ENCODE peak calls at places on chromosomes 2 and 18, in six cellular contexts. D, Y, J, C, X and I are unnamed samples.

GRCh38 chr2:108594982-108595464 is 60.8 kb downstream of the LIMS1 start:
- DNase-seq in D (no peak), Y (no peak), J (no peak), C (peak), X (no peak), I (no peak)

GRCh38 chr18:51447351-51447896 is 249.9 kb upstream of the MEX3C start:
- DNase-seq in D (no peak), Y (no peak), J (no peak), C (no peak), X (no peak), I (no peak)

GRCh38 chr18:1383465-1383864 is 478.8 kb downstream of the ADCYAP1 start:
- DNase-seq in D (no peak), Y (no peak), J (no peak), C (no peak), X (no peak), I (no peak)

GRCh38 chr2:16581241-16581640 is 84.4 kb downstream of the CYRIA start:
- DNase-seq in D (no peak), Y (no peak), J (no peak), C (no peak), X (no peak), I (no peak)

GRCh38 chr2:134897932-134898331 is 20.7 kb upstream of the CCNT2 start:
- DNase-seq in D (no peak), Y (no peak), J (no peak), C (no peak), X (no peak), I (no peak)

GRCh38 chr2:219506802-219507554 is 7.3 kb upstream of the ASIC4 start:
- DNase-seq in D (no peak), Y (no peak), J (no peak), C (no peak), X (no peak), I (no peak)

GRCh38 chr2:217622205-217622621 is 380.6 kb downstream of the TNS1 start:
- DNase-seq in D (no peak), Y (peak), J (no peak), C (no peak), X (no peak), I (no peak)

GRCh38 chr2:160582481-160583161 is 89.0 kb upstream of the RBMS1 start:
- DNase-seq in D (no peak), Y (no peak), J (no peak), C (no peak), X (no peak), I (no peak)

GRCh38 chr2:180979086-180979934 is 1.1 kb upstream of the UBE2E3 start:
- DNase-seq in D (no peak), Y (no peak), J (no peak), C (no peak), X (no peak), I (no peak)

GRCh38 chr2:8986327-8986976 is 17.0 kb downstream of the MBOAT2 start:
- DNase-seq in D (no peak), Y (no peak), J (no peak), C (no peak), X (no peak), I (no peak)

GRCh38 chr2:238101891-238102841 is 2.0 kb downstream of the ESPNL start:
- DNase-seq in D (no peak), Y (peak), J (no peak), C (no peak), X (no peak), I (peak)

GRCh38 chr2:101818531-101819451 is 121.3 kb downstream of the MAP4K4 start:
- DNase-seq in D (no peak), Y (no peak), J (no peak), C (peak), X (no peak), I (no peak)

GRCh38 chr18:44423826-44424225 is 256.9 kb upstream of the SETBP1 start:
- DNase-seq in D (no peak), Y (no peak), J (no peak), C (no peak), X (no peak), I (no peak)

GRCh38 chr2:109028280-109028679 is 39.3 kb upstream of the EDAR start:
- DNase-seq in D (no peak), Y (no peak), J (no peak), C (no peak), X (no peak), I (no peak)

GRCh38 chr18:11518788-11519685 is 90.4 kb upstream of the SLC35G4 start:
- DNase-seq in D (no peak), Y (no peak), J (no peak), C (peak), X (peak), I (peak)

GRCh38 chr18:36265035-36265434 is 32.5 kb upstream of the FHOD3 start:
- DNase-seq in D (no peak), Y (no peak), J (no peak), C (no peak), X (no peak), I (no peak)

GRCh38 chr2:71813315-71813714 is 334.3 kb downstream of the CYP26B1 start:
- DNase-seq in D (no peak), Y (no peak), J (no peak), C (no peak), X (no peak), I (no peak)

GRCh38 chr2:173948198-173948597 is 17.0 kb downstream of the SP3 start:
- DNase-seq in D (no peak), Y (no peak), J (no peak), C (no peak), X (no peak), I (no peak)

GRCh38 chr2:195094330-195094729 is 562.7 kb upstream of the SLC39A10 start:
- DNase-seq in D (no peak), Y (no peak), J (no peak), C (peak), X (no peak), I (no peak)

GRCh38 chr2:97900806-97901205 is 94.9 kb downstream of the TMEM131 start:
- DNase-seq in D (no peak), Y (no peak), J (no peak), C (peak), X (no peak), I (no peak)

GRCh38 chr2:98487806-98488189 is 43.1 kb downstream of the INPP4A start:
- DNase-seq in D (no peak), Y (peak), J (no peak), C (peak), X (peak), I (no peak)

GRCh38 chr2:194004590-194005206 is 1652.3 kb upstream of the SLC39A10 start:
- DNase-seq in D (no peak), Y (no peak), J (no peak), C (peak), X (no peak), I (no peak)

GRCh38 chr2:129827251-129827894 is 152.1 kb upstream of the RAB6C start:
- DNase-seq in D (no peak), Y (no peak), J (no peak), C (no peak), X (no peak), I (peak)

GRCh38 chr2:69214898-69215297 is 172.1 kb downstream of the GFPT1 start:
- DNase-seq in D (no peak), Y (no peak), J (no peak), C (no peak), X (no peak), I (no peak)

GRCh38 chr2:89780318-89780717 is 1088.8 kb downstream of the RPIA start:
- DNase-seq in D (no peak), Y (no peak), J (no peak), C (no peak), X (no peak), I (no peak)

GRCh38 chr2:126752876-126753275 is 96.9 kb downstream of the GYPC start:
- DNase-seq in D (no peak), Y (no peak), J (no peak), C (no peak), X (no peak), I (no peak)

GRCh38 chr2:15714609-15715008 is 122.9 kb downstream of the DDX1 start:
- DNase-seq in D (no peak), Y (no peak), J (no peak), C (no peak), X (no peak), I (no peak)

GRCh38 chr2:121241466-121241865 is 43.5 kb downstream of the TFCP2L1 start:
- DNase-seq in D (no peak), Y (no peak), J (no peak), C (no peak), X (no peak), I (no peak)

GRCh38 chr2:201118121-201118956 is 2.4 kb downstream of the CFLAR start:
- DNase-seq in D (peak), Y (peak), J (peak), C (peak), X (peak), I (peak)

GRCh38 chr18:13611058-13611615 is 115.2 kb downstream of the FAM210A start:
- DNase-seq in D (no peak), Y (peak), J (no peak), C (no peak), X (no peak), I (no peak)

GRCh38 chr2:236688157-236688556 is 118.5 kb downstream of the ACKR3 start:
- DNase-seq in D (no peak), Y (no peak), J (no peak), C (no peak), X (no peak), I (no peak)

GRCh38 chr18:35876243-35876642 is 96.2 kb upstream of the RMP24 start:
- DNase-seq in D (no peak), Y (no peak), J (no peak), C (no peak), X (no peak), I (no peak)

GRCh38 chr18:76420888-76421287 is 74.2 kb downstream of the ZNF516 start:
- DNase-seq in D (no peak), Y (no peak), J (no peak), C (no peak), X (no peak), I (no peak)

GRCh38 chr2:140013556-140014270 is 1233.5 kb upstream of the NXPH2 start:
- DNase-seq in D (no peak), Y (no peak), J (no peak), C (no peak), X (no peak), I (no peak)

GRCh38 chr18:50128506-50129271 is 66.3 kb downstream of the MYO5B start:
- DNase-seq in D (no peak), Y (no peak), J (no peak), C (no peak), X (no peak), I (no peak)

GRCh38 chr2:49251766-49252165 is 97.5 kb upstream of the FSHR start:
- DNase-seq in D (no peak), Y (no peak), J (no peak), C (no peak), X (no peak), I (no peak)

GRCh38 chr2:169095631-169096105 is 26.3 kb downstream of the DHRS9 start:
- DNase-seq in D (no peak), Y (no peak), J (no peak), C (peak), X (no peak), I (no peak)

GRCh38 chr18:10099539-10100140 is 185.8 kb downstream of the VAPA start:
- DNase-seq in D (no peak), Y (no peak), J (no peak), C (no peak), X (no peak), I (no peak)

GRCh38 chr2:240579771-240580614 is 6.5 kb upstream of the CAPN10 start:
- DNase-seq in D (peak), Y (peak), J (no peak), C (peak), X (no peak), I (peak)
- H3K27ac ChIP-seq in D (no peak), Y (peak), J (peak), C (peak), X (peak), I (peak)

GRCh38 chr2:26561918-26562810 is 79.0 kb downstream of the CIB4 start:
- DNase-seq in D (no peak), Y (peak), J (no peak), C (peak), X (peak), I (peak)
- TF ChIP-seq CTCF in D (no peak), Y (no peak), J (no peak), C (peak), X (peak), I (peak)

GRCh38 chr2:187509667-187510417 is 44.4 kb downstream of the TFPI start:
- DNase-seq in D (no peak), Y (no peak), J (no peak), C (no peak), X (no peak), I (no peak)
- H3K27ac ChIP-seq in D (no peak), Y (no peak), J (no peak), C (no peak), X (no peak), I (peak)

DNA sequence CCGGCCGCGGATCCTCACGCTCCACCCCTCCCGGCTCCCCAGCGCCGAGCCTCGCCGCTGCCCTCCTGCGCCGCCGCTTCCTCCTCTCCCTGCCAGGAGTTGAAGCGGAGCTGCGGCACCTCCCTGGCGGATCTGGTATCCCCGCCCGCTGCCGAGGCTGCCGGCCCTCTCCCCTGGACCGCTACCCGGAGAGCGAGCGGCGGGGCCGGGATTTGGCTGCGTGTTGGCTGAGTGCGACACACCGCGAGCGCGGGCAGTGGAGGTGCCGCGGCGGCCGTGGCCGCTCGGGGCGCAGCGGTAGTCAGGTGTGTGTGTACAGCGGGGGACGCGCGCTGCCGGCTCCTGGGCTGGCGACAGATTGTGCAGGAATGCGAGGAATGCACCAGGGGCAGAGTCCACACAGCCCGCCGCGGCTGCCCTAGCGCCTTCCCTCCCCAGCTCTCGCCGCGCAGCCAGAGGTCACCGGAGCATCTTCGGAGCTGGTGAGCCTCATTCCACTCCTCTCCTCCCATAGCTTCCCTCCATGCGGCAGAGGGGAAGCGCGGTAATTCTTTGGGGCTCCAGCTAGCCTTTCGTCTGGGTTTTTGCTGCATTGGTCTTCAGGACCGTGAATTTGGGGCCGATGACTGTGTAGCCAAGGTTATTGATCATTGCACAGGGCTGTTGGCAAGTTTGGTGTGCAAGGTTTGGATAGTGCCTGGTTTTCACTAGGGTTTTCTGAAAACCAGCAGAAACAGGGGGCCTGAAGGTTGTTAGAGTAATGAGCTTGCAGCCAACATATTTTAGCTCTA is 1.3 kb downstream of the PKP4 start:
- DNase-seq in D (peak), Y (peak), J (no peak), C (peak), X (peak), I (peak)
- TF ChIP-seq CTCF in D (peak), Y (peak), J (no peak), C (peak), X (no peak), I (peak)